ENCODE peak calls at places on chromosomes 12 and 14, in seven cellular contexts. H, P, F, C, J, O and N are unnamed samples.

GRCh38 chr14:63663428-63664142 is 21.9 kb upstream of the WDR89 start:
- DNase-seq in J (no peak), H (no peak), F (no peak), C (no peak), P (peak; percentile 25), O (peak; percentile 25), N (no peak)

GRCh38 chr14:104556256-104557021 is 23.1 kb upstream of the C14orf180 start:
- DNase-seq in J (no peak), H (no peak), O (peak; percentile 6), F (no peak), P (no peak), C (no peak), N (no peak)

GRCh38 chr12:116885496-116885895 is 4.3 kb upstream of the HRK start:
- DNase-seq in C (peak; percentile 86), J (no peak), P (no peak), F (no peak), O (no peak), H (no peak), N (no peak)

GRCh38 chr12:123905319-123905925 is 67.2 kb downstream of the CCDC92 start:
- DNase-seq in P (peak; percentile 89), O (peak; percentile 62), C (peak; percentile 52), J (peak; percentile 51), F (peak; percentile 86), H (peak; percentile 18), N (peak; percentile 77)

GRCh38 chr12:31874961-31875608 is 84.1 kb upstream of the RESF1 start:
- DNase-seq in H (no peak), O (no peak), J (peak; percentile 25), P (peak; percentile 88), F (peak; percentile 18), C (peak; percentile 13), N (peak; percentile 69)

GRCh38 chr12:110913119-110914056 is 7.0 kb downstream of the MYL2 start:
- DNase-seq in C (no peak), P (no peak), F (no peak), J (no peak), H (no peak), O (no peak), N (peak; percentile 80)

GRCh38 chr14:78530078-78530477 is 359.9 kb downstream of the NRXN3 start:
- DNase-seq in J (no peak), C (no peak), H (no peak), F (no peak), P (peak; percentile 13), O (peak; percentile 69), N (peak; percentile 11)

GRCh38 chr12:44960423-44960822 is 84.3 kb upstream of the NELL2 start:
- DNase-seq in P (no peak), F (no peak), C (no peak), H (no peak), J (no peak), O (peak; percentile 17), N (no peak)

GRCh38 chr12:54010972-54011664 is 2.3 kb downstream of the HOXC8 start:
- DNase-seq in H (no peak), F (no peak), C (no peak), O (no peak), J (no peak), P (no peak), N (no peak)

GRCh38 chr12:54014315-54015209 is 5.8 kb downstream of the HOXC8 start:
- DNase-seq in C (no peak), J (no peak), P (no peak), F (no peak), O (no peak), H (no peak), N (no peak)

GRCh38 chr12:54011665-54012532 is 3.1 kb downstream of the HOXC8 start:
- DNase-seq in O (no peak), C (no peak), F (no peak), P (no peak), H (no peak), J (no peak), N (no peak)

GRCh38 chr12:54010053-54010971 is 1.5 kb downstream of the HOXC8 start:
- DNase-seq in P (no peak), H (no peak), J (no peak), C (no peak), F (no peak), O (no peak), N (no peak)

GRCh38 chr12:54012631-54013398 is 4.0 kb downstream of the HOXC8 start:
- DNase-seq in J (no peak), F (no peak), O (no peak), H (no peak), C (no peak), P (no peak), N (no peak)
- TF ChIP-seq CTCF in J (no peak), F (no peak), O (no peak), H (no peak), C (no peak), P (no peak), N (no peak)

GRCh38 chr14:53964249-53964648 is 7.6 kb upstream of the BMP4 start:
- DNase-seq in C (no peak), F (no peak), H (no peak), O (no peak), P (no peak), J (no peak), N (no peak)

GRCh38 chr14:53962954-53963490 is 6.4 kb upstream of the BMP4 start:
- DNase-seq in C (no peak), F (no peak), P (no peak), J (no peak), H (no peak), O (no peak), N (no peak)

GRCh38 chr14:53968756-53969155 is 12.1 kb upstream of the BMP4 start:
- DNase-seq in J (no peak), H (no peak), O (no peak), F (no peak), C (no peak), P (no peak), N (no peak)

GRCh38 chr14:53967606-53968005 is 11.0 kb upstream of the BMP4 start:
- DNase-seq in P (no peak), J (no peak), C (no peak), F (no peak), O (no peak), H (no peak), N (no peak)

DNA sequence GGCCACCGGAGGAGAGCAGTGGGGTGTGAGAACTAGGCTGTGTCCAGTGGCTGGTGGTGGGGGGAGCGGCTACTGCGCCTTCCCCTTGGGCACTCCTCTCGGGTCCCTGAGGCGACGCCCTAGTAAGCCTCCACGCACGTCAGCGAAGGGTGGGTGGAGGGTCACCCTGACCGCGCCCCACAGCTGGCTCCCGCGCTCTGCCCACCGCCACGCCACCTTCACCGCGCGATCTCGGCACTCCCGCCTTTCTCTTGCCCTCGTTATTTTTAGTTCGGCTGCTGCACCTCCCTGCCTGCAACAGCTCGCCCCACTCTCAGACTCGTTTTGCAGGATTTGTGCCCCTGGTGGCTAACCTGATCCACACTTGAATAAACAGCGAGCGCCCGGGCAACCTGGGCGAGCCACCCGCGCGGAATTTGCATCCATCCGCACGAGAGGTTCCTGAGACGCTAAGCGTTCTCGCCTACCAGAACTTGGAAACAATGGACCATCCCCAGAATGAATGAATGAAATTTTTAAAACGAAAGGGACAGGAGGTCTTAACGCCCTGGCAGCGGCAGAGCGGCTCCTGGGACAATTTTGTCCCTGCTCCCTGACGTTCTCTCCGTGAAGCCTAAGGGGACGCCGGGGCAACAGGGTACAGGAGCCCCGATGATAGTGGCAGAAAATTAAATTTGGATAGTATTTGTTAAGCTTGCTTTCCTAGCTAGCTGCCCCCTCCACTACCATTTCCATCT is 7.0 kb upstream of the BMP4 start:
- DNase-seq in O (peak; percentile 55), F (peak; percentile 40), H (no peak), J (no peak), P (no peak), C (no peak), N (no peak)
- TF ChIP-seq CTCF in O (no peak), F (peak; percentile 42), H (peak; percentile 59), J (peak; percentile 51), P (peak; percentile 36), C (no peak), N (no peak)

GRCh38 chr12:27506645-27507189 is 17.3 kb upstream of the PPFIBP1 start:
- DNase-seq in O (no peak), J (no peak), P (no peak), H (no peak), C (no peak), F (no peak), N (no peak)

GRCh38 chr12:27505124-27505523 is 18.9 kb upstream of the PPFIBP1 start:
- DNase-seq in J (no peak), O (no peak), P (peak; percentile 52), H (no peak), F (peak; percentile 67), C (no peak), N (no peak)

GRCh38 chr12:27504506-27504905 is 19.5 kb upstream of the PPFIBP1 start:
- DNase-seq in H (no peak), P (peak; percentile 16), J (no peak), F (no peak), C (no peak), O (no peak), N (no peak)

GRCh38 chr12:27509032-27509431 is 15.0 kb upstream of the PPFIBP1 start:
- DNase-seq in F (no peak), C (no peak), O (no peak), P (no peak), H (no peak), J (no peak), N (no peak)

DNA sequence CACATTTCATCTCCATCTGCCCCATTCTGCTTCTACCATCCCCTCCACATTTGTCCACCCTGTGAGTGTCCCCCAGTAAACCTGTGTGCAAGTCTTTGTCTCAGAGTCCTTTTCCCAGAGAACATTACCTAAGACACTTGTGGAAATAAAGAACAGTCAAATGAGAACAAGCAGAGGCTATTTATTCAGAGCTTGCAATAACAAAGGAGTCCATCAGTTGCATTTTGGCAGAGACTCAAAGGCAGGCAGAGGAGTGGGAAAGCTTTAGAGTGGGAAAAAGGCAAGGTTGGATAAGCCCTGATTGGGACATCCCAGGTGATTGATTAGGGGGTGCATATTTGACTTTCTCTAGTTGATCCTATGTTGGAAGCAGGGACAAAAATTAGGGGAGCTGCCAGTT is 18.2 kb upstream of the PPFIBP1 start:
- DNase-seq in F (no peak), J (no peak), P (peak; percentile 35), O (no peak), C (no peak), H (no peak), N (no peak)
- TF ChIP-seq CTCF in F (no peak), J (no peak), P (no peak), O (no peak), C (no peak), H (no peak), N (no peak)

GRCh38 chr12:2179953-2180736 is 127.4 kb downstream of the CACNA1C start:
- DNase-seq in P (peak; percentile 83), C (no peak), J (peak; percentile 79), H (peak; percentile 37), F (peak; percentile 98), O (no peak), N (no peak)

GRCh38 chr12:2180737-2181082 is 127.9 kb downstream of the CACNA1C start:
- DNase-seq in P (no peak), O (no peak), F (no peak), C (no peak), H (no peak), J (no peak), N (no peak)

GRCh38 chr12:2185751-2186341 is 133.1 kb downstream of the CACNA1C start:
- DNase-seq in J (peak; percentile 60), O (no peak), F (no peak), P (no peak), H (no peak), C (no peak), N (no peak)

GRCh38 chr12:2187195-2187963 is 134.6 kb downstream of the CACNA1C start:
- DNase-seq in O (no peak), F (no peak), P (no peak), H (no peak), C (no peak), J (no peak), N (no peak)

DNA sequence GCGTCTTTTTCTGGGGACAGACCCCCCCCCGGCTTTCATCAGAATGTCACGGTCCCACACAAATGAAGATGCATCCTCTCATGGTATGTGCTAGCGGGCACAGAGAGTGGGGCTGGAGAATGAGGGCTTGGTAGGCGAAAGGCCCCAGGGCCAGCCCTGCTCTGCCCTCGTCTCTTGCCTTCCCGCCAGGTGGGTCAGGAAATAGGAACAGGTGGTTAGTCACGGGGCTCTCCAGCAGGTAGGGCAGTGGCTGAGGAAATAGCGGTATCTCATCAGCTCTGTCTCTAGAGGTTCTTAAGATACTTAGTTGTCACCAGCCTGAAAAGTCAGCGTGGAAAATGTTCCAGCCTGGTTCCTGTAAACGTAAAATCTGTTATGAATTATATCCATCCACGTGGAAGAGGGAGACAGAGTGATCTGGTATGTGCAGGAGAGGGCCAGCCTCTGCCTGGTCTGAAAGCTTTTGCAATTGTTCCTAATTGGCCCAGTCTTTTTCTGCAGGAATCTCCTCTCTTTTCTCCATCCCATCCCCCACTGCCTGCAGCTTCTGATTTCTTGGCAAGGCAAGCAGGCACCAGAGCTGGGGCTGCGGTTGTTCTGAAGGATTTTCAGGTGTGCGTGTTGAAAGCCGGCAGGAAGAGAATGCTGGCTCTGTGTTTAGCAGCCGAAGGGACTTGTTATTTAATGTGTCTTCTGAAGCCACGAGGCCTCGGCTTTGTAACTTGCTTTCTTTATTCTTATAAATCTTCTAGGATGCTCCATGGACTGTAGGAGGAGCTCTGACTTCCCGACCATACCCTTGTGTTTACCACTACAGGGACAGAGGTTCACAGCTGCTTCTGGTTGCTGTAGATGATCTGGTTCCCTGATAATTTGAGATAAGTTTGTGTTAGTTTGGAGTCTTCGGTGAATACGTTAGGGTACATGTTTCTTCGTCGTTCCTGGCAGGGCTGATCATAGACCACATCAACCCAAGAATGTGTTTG is 131.1 kb downstream of the CACNA1C start:
- DNase-seq in J (peak; percentile 58), F (peak; percentile 82), O (no peak), H (no peak), P (peak; percentile 81), C (no peak), N (no peak)
- TF ChIP-seq CTCF in J (peak; percentile 58), F (peak; percentile 59), O (no peak), H (peak; percentile 24), P (peak; percentile 65), C (no peak), N (no peak)